ENCODE peak calls at places on chromosome 6, in eight cellular contexts. V is brain microvascular endothelial cell, D is epithelial cell of esophagus, Q is AG04449, G is fibroblast of mammary gland, H is B cell, X is cardiac muscle cell, W is activated B cell treated with CpG ODN at 0.5 μM for 24 hours. M is an unnamed sample.

GRCh38 chr6:136788069-136788902 is 4.0 kb downstream of the MAP3K5 start:
- DNase-seq in V (peak; percentile 58), D (peak; percentile 77), Q (no peak), G (peak; percentile 90), H (no peak), X (no peak), W (no peak), M (peak; percentile 87)

GRCh38 chr6:130252527-130253237 is 29.9 kb upstream of the SAMD3 start:
- DNase-seq in V (no peak), D (peak; percentile 9), Q (no peak), G (no peak), H (no peak), X (no peak), W (no peak), M (no peak)

GRCh38 chr6:17281497-17282481 is 628 bp downstream of the RBM24 start:
- DNase-seq in V (peak; percentile 6), D (peak; percentile 19), Q (no peak), G (no peak), H (no peak), X (no peak), W (no peak), M (no peak)

GRCh38 chr6:160299559-160299958 is 40.9 kb upstream of the SLC22A2 start:
- DNase-seq in V (no peak), D (no peak), Q (no peak), G (no peak), H (no peak), X (no peak), W (no peak), M (no peak)

GRCh38 chr6:1988843-1989242 is 256.6 kb downstream of the GMDS start:
- DNase-seq in V (no peak), D (no peak), Q (no peak), G (no peak), H (no peak), X (no peak), W (no peak), M (no peak)

GRCh38 chr6:39188101-39188455 is 41.2 kb downstream of the KCNK5 start:
- DNase-seq in V (no peak), D (no peak), Q (no peak), G (no peak), H (no peak), X (no peak), W (no peak), M (no peak)

GRCh38 chr6:127793396-127793795 is 107.5 kb downstream of the THEMIS start:
- DNase-seq in V (no peak), D (no peak), Q (no peak), G (no peak), H (no peak), X (no peak), W (no peak), M (no peak)

GRCh38 chr6:105692630-105693212 is 289.8 kb upstream of the PREP start:
- DNase-seq in V (no peak), D (no peak), Q (no peak), G (no peak), H (no peak), X (no peak), W (no peak), M (no peak)

GRCh38 chr6:114280239-114280982 is 62.4 kb downstream of the HS3ST5 start:
- DNase-seq in V (no peak), D (no peak), Q (no peak), G (no peak), H (no peak), X (no peak), W (no peak), M (no peak)

GRCh38 chr6:111653961-111654360 is 48.3 kb upstream of the TRAF3IP2 start:
- DNase-seq in V (no peak), D (no peak), Q (no peak), G (no peak), H (no peak), X (no peak), W (no peak), M (no peak)

GRCh38 chr6:43924222-43924702 is 154.3 kb downstream of the VEGFA start:
- DNase-seq in V (no peak), D (no peak), Q (no peak), G (peak; percentile 49), H (peak; percentile 28), X (no peak), W (no peak), M (peak; percentile 66)

GRCh38 chr6:85685713-85686112 is 43.0 kb upstream of the SYNCRIP start:
- DNase-seq in V (no peak), D (no peak), Q (no peak), G (no peak), H (no peak), X (no peak), W (no peak), M (no peak)

GRCh38 chr6:20647585-20647984 is 113.3 kb downstream of the CDKAL1 start:
- DNase-seq in V (no peak), D (no peak), Q (no peak), G (no peak), H (no peak), X (no peak), W (no peak), M (no peak)

GRCh38 chr6:162249907-162250642 is 477.5 kb downstream of the PRKN start:
- DNase-seq in V (no peak), D (no peak), Q (no peak), G (no peak), H (no peak), X (no peak), W (no peak), M (no peak)

GRCh38 chr6:29977425-29977727 is 35.0 kb downstream of the HLA-A start:
- DNase-seq in V (no peak), D (no peak), Q (no peak), G (no peak), H (no peak), X (no peak), W (no peak), M (no peak)

GRCh38 chr6:111503660-111504059 is 20.6 kb upstream of the REV3L start:
- DNase-seq in V (peak; percentile 2), D (no peak), Q (no peak), G (no peak), H (no peak), X (no peak), W (no peak), M (no peak)

GRCh38 chr6:9140861-9141534 is 705.7 kb upstream of the SLC35B3 start:
- DNase-seq in V (no peak), D (peak; percentile 9), Q (no peak), G (peak; percentile 8), H (no peak), X (no peak), W (no peak), M (peak; percentile 31)

GRCh38 chr6:2666906-2667575 is 83.7 kb downstream of the MYLK4 start:
- DNase-seq in V (no peak), D (no peak), Q (no peak), G (no peak), H (no peak), X (no peak), W (no peak), M (no peak)

GRCh38 chr6:67009818-67010217 is 1302.8 kb upstream of the EYS start:
- DNase-seq in V (no peak), D (peak; percentile 23), Q (no peak), G (no peak), H (no peak), X (no peak), W (no peak), M (no peak)

DNA sequence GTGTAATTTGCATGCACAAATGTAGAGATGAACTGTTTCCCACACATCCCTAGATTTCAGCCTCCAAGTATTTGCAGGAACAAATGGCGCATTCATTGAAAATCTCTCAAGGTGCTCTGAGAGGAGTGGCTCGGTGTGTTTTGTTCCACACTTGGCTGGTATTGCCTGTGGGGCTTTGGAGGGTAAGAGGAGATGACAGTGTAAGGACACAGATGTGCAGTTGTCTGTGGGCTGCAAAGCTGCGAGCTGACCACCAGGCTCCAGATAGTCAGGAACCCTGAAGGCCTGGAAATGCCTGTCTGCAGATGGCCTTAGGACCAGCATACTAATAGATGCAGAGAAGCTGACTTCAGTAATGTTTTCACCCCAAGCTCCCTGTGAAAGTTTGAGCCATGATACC is 57.7 kb upstream of the PBOV1 start:
- DNase-seq in V (no peak), D (peak; percentile 39), Q (no peak), G (no peak), H (no peak), X (no peak), W (no peak), M (no peak)
- TF ChIP-seq CTCF in V (peak; percentile 29), D (no peak), Q (no peak), G (no peak), H (no peak), X (no peak), W (no peak), M (no peak)

DNA sequence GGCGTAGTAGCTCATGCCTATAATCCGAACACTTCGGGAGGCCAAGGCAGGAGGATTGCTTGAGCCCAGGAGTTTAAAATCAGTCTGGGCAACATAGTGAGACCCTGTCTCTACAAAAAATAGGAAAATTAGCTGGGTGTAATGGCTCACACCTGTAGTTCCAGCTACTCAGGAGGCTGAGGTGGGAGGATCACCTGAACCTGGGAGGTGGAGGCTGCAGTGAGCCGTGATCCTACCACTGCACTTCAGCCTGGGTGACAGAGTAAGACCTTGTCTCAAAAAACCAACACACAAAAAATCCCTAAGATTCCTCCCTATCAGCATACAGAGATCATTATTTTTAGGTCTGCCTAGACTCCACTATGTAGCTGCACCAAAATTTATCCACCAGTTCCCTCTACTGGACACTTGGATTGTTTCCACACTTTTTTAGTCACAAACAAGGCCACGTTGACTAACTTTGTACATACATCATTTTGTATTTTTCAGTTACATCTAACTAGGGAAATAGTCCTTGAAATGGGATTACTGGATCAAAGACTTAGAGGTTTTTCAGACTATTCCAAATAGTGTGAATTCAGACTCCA is 3.6 kb upstream of the PHF1 start:
- DNase-seq in V (no peak), D (peak; percentile 63), Q (no peak), G (peak; percentile 73), H (no peak), X (no peak), W (no peak), M (peak; percentile 43)
- TF ChIP-seq CTCF in V (peak; percentile 34), D (peak; percentile 45), Q (no peak), G (peak; percentile 33), H (no peak), X (peak; percentile 38), W (no peak), M (peak; percentile 33)

GRCh38 chr6:57221936-57222683 is at the start of gene RAB23:
- DNase-seq in V (peak; percentile 67), D (peak; percentile 81), Q (no peak), G (peak; percentile 74), H (peak; percentile 93), X (peak; percentile 88), W (peak; percentile 91), M (peak; percentile 83)
- TF ChIP-seq CTCF in V (no peak), D (no peak), Q (no peak), G (no peak), H (peak; percentile 24), X (peak; percentile 12), W (no peak), M (no peak)

DNA sequence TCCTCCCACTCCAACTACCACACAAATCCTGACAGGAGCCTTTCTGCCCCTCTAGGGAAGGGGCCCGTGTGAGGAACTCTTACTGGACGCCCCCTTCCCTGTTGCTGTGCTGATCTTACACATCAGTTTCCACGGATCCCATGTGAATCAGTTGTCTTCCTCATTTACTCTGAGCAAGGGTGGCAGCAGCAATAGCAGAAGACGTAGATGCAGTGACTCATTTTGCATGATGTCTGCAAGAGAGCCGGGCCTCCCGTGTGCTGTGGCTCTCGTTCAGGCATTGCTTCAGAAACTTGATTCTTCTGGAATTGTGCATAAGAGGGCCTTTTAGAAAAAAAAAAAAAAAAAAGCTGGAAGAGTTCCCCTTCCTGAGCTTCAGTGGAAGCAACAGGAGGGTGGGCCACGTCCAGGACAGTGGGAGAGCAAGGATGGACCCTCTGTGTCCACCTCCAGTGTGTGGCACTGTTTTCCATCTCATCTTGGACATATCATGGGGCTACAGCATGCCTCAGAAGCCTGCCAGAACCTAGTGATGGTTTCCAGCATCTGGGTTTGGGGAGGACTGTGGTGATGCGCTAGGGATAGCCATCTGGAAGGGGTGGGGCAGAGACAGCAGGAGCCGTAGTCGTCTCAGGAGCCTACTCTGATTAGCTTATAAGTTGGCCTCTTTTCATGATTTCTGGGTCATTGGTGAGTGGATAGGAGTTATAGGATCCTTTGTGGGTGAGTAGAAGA is 62.1 kb downstream of the FOXO3 start:
- DNase-seq in V (peak; percentile 90), D (peak; percentile 87), Q (peak; percentile 87), G (peak; percentile 99), H (peak; percentile 11), X (no peak), W (no peak), M (peak; percentile 77)
- TF ChIP-seq CTCF in V (no peak), D (no peak), Q (peak; percentile 18), G (peak; percentile 30), H (no peak), X (no peak), W (no peak), M (no peak)

M was measured in MCF 10A.